ENCODE peak calls at places on chromosomes 6 and 20, in eight cellular contexts. One of them, this sample, is unnamed.
A peak's percentile ranks its signal among the peaks of the same experiment; 100 is the strongest.

GRCh38 chr6:159067334-159067733 is 22.5 kb upstream of the TAGAP start:
- DNase-seq in gastrocnemius medialis: no peak
- DNase-seq in HTR-8/SVneo: no peak
- DNase-seq in fibroblast of pulmonary artery: no peak
- DNase-seq in HFFc6: no peak
- DNase-seq in heart left ventricle: no peak
- DNase-seq in stimulated activated CD4-positive, alpha-beta T cell treated with anti-CD3 and anti-CD28 coated beads, Interleukin-4, amount 100 ng/mL, for 48 hours: no peak
- DNase-seq in GM13976: no peak
- DNase-seq in this sample: no peak

GRCh38 chr6:116313377-116313776 is 33.6 kb upstream of the TSPYL1 start:
- DNase-seq in gastrocnemius medialis: no peak
- DNase-seq in HTR-8/SVneo: no peak
- DNase-seq in fibroblast of pulmonary artery: no peak
- DNase-seq in HFFc6: peak; percentile 15
- DNase-seq in heart left ventricle: no peak
- DNase-seq in stimulated activated CD4-positive, alpha-beta T cell treated with anti-CD3 and anti-CD28 coated beads, Interleukin-4, amount 100 ng/mL, for 48 hours: no peak
- DNase-seq in GM13976: no peak
- DNase-seq in this sample: peak; percentile 58

GRCh38 chr6:30880563-30881252 is 3.6 kb upstream of the DDR1 start:
- DNase-seq in gastrocnemius medialis: no peak
- DNase-seq in HTR-8/SVneo: no peak
- DNase-seq in fibroblast of pulmonary artery: no peak
- DNase-seq in HFFc6: no peak
- DNase-seq in heart left ventricle: no peak
- DNase-seq in stimulated activated CD4-positive, alpha-beta T cell treated with anti-CD3 and anti-CD28 coated beads, Interleukin-4, amount 100 ng/mL, for 48 hours: no peak
- DNase-seq in GM13976: peak; percentile 14
- DNase-seq in this sample: no peak

GRCh38 chr6:55941713-55942112 is 66.3 kb upstream of the BMP5 start:
- DNase-seq in gastrocnemius medialis: no peak
- DNase-seq in HTR-8/SVneo: peak; percentile 9
- DNase-seq in fibroblast of pulmonary artery: peak; percentile 33
- DNase-seq in HFFc6: no peak
- DNase-seq in heart left ventricle: no peak
- DNase-seq in stimulated activated CD4-positive, alpha-beta T cell treated with anti-CD3 and anti-CD28 coated beads, Interleukin-4, amount 100 ng/mL, for 48 hours: no peak
- DNase-seq in GM13976: no peak
- DNase-seq in this sample: peak; percentile 65

GRCh38 chr20:54098044-54098443 is 27.6 kb upstream of the BCAS1 start:
- DNase-seq in gastrocnemius medialis: no peak
- DNase-seq in HTR-8/SVneo: no peak
- DNase-seq in fibroblast of pulmonary artery: no peak
- DNase-seq in HFFc6: no peak
- DNase-seq in heart left ventricle: no peak
- DNase-seq in stimulated activated CD4-positive, alpha-beta T cell treated with anti-CD3 and anti-CD28 coated beads, Interleukin-4, amount 100 ng/mL, for 48 hours: no peak
- DNase-seq in GM13976: no peak
- DNase-seq in this sample: peak; percentile 2

GRCh38 chr20:21325296-21325695 is 22.2 kb downstream of the XRN2 start:
- DNase-seq in gastrocnemius medialis: no peak
- DNase-seq in HTR-8/SVneo: no peak
- DNase-seq in fibroblast of pulmonary artery: peak; percentile 44
- DNase-seq in HFFc6: no peak
- DNase-seq in heart left ventricle: no peak
- DNase-seq in stimulated activated CD4-positive, alpha-beta T cell treated with anti-CD3 and anti-CD28 coated beads, Interleukin-4, amount 100 ng/mL, for 48 hours: no peak
- DNase-seq in GM13976: no peak
- DNase-seq in this sample: peak; percentile 24

GRCh38 chr20:44207066-44207723 is 3.4 kb downstream of the OSER1 start:
- DNase-seq in gastrocnemius medialis: no peak
- DNase-seq in HTR-8/SVneo: no peak
- DNase-seq in fibroblast of pulmonary artery: no peak
- DNase-seq in HFFc6: no peak
- DNase-seq in heart left ventricle: no peak
- DNase-seq in stimulated activated CD4-positive, alpha-beta T cell treated with anti-CD3 and anti-CD28 coated beads, Interleukin-4, amount 100 ng/mL, for 48 hours: no peak
- DNase-seq in GM13976: no peak
- DNase-seq in this sample: peak; percentile 65

GRCh38 chr20:433300-433975 is 25.3 kb downstream of the RBCK1 start:
- DNase-seq in gastrocnemius medialis: no peak
- DNase-seq in HTR-8/SVneo: no peak
- DNase-seq in fibroblast of pulmonary artery: no peak
- DNase-seq in HFFc6: no peak
- DNase-seq in heart left ventricle: no peak
- DNase-seq in stimulated activated CD4-positive, alpha-beta T cell treated with anti-CD3 and anti-CD28 coated beads, Interleukin-4, amount 100 ng/mL, for 48 hours: peak; percentile 35
- DNase-seq in GM13976: peak; percentile 83
- DNase-seq in this sample: no peak

GRCh38 chr6:98977606-98978292 is 30.0 kb upstream of the FBXL4 start:
- DNase-seq in gastrocnemius medialis: no peak
- DNase-seq in HTR-8/SVneo: no peak
- DNase-seq in fibroblast of pulmonary artery: no peak
- DNase-seq in HFFc6: no peak
- DNase-seq in heart left ventricle: no peak
- DNase-seq in stimulated activated CD4-positive, alpha-beta T cell treated with anti-CD3 and anti-CD28 coated beads, Interleukin-4, amount 100 ng/mL, for 48 hours: no peak
- DNase-seq in GM13976: no peak
- DNase-seq in this sample: no peak

GRCh38 chr6:84466521-84466920 is 239.1 kb upstream of the CEP162 start:
- DNase-seq in gastrocnemius medialis: no peak
- DNase-seq in HTR-8/SVneo: peak; percentile 12
- DNase-seq in fibroblast of pulmonary artery: peak; percentile 70
- DNase-seq in HFFc6: peak; percentile 57
- DNase-seq in heart left ventricle: no peak
- DNase-seq in stimulated activated CD4-positive, alpha-beta T cell treated with anti-CD3 and anti-CD28 coated beads, Interleukin-4, amount 100 ng/mL, for 48 hours: no peak
- DNase-seq in GM13976: no peak
- DNase-seq in this sample: peak; percentile 88

GRCh38 chr6:21166754-21167153 is 426.8 kb upstream of the SOX4 start:
- DNase-seq in gastrocnemius medialis: no peak
- DNase-seq in HTR-8/SVneo: no peak
- DNase-seq in fibroblast of pulmonary artery: no peak
- DNase-seq in HFFc6: no peak
- DNase-seq in heart left ventricle: no peak
- DNase-seq in stimulated activated CD4-positive, alpha-beta T cell treated with anti-CD3 and anti-CD28 coated beads, Interleukin-4, amount 100 ng/mL, for 48 hours: no peak
- DNase-seq in GM13976: no peak
- DNase-seq in this sample: no peak

GRCh38 chr6:33117826-33118277 is 42.1 kb downstream of the HLA-DPB1 start:
- DNase-seq in gastrocnemius medialis: no peak
- DNase-seq in HTR-8/SVneo: no peak
- DNase-seq in fibroblast of pulmonary artery: no peak
- DNase-seq in HFFc6: no peak
- DNase-seq in heart left ventricle: no peak
- DNase-seq in stimulated activated CD4-positive, alpha-beta T cell treated with anti-CD3 and anti-CD28 coated beads, Interleukin-4, amount 100 ng/mL, for 48 hours: no peak
- DNase-seq in GM13976: no peak
- DNase-seq in this sample: no peak

GRCh38 chr6:28719275-28719940 is 193.7 kb downstream of the GPX5 start:
- DNase-seq in gastrocnemius medialis: no peak
- DNase-seq in HTR-8/SVneo: no peak
- DNase-seq in fibroblast of pulmonary artery: no peak
- DNase-seq in HFFc6: peak; percentile 81
- DNase-seq in heart left ventricle: no peak
- DNase-seq in stimulated activated CD4-positive, alpha-beta T cell treated with anti-CD3 and anti-CD28 coated beads, Interleukin-4, amount 100 ng/mL, for 48 hours: peak; percentile 40
- DNase-seq in GM13976: no peak
- DNase-seq in this sample: peak; percentile 18